ENCODE peak calls at places on chromosomes 11 and 22, in seven cellular contexts. One of them, this sample, is unnamed.

GRCh38 chr22:38700271-38700788 is 413 bp downstream of the JOSD1 start:
- DNase-seq in A172: no peak
- DNase-seq in midbrain: no peak
- DNase-seq in mucosa of gallbladder: peak; percentile 58
- DNase-seq in HFF-Myc: no peak
- DNase-seq in A673: no peak
- DNase-seq in GM13977: no peak
- DNase-seq in this sample: no peak

GRCh38 chr11:94129505-94130335 is 1.1 kb downstream of the PANX1 start:
- DNase-seq in A673: peak; percentile 38
- DNase-seq in A172: no peak
- DNase-seq in midbrain: peak; percentile 46
- DNase-seq in HFF-Myc: no peak
- DNase-seq in GM13977: no peak
- DNase-seq in mucosa of gallbladder: peak; percentile 18
- DNase-seq in this sample: peak; percentile 22

GRCh38 chr11:47243454-47243853 is 5.2 kb downstream of the ACP2 start:
- DNase-seq in HFF-Myc: no peak
- DNase-seq in mucosa of gallbladder: no peak
- DNase-seq in GM13977: no peak
- DNase-seq in A673: no peak
- DNase-seq in A172: no peak
- DNase-seq in midbrain: no peak
- DNase-seq in this sample: no peak

GRCh38 chr11:26227311-26227710 is 104.6 kb upstream of the ANO3 start:
- DNase-seq in midbrain: peak; percentile 29
- DNase-seq in A172: peak; percentile 5
- DNase-seq in A673: peak; percentile 62
- DNase-seq in GM13977: peak; percentile 36
- DNase-seq in mucosa of gallbladder: no peak
- DNase-seq in HFF-Myc: peak; percentile 62
- DNase-seq in this sample: peak; percentile 19

GRCh38 chr22:31621507-31622160 is 40.4 kb downstream of the PISD start:
- DNase-seq in HFF-Myc: no peak
- DNase-seq in GM13977: no peak
- DNase-seq in A673: no peak
- DNase-seq in midbrain: no peak
- DNase-seq in A172: no peak
- DNase-seq in mucosa of gallbladder: no peak
- DNase-seq in this sample: no peak

GRCh38 chr22:31350410-31350863 is 4.3 kb upstream of the PATZ1 start:
- DNase-seq in A673: peak; percentile 38
- DNase-seq in A172: peak; percentile 9
- DNase-seq in GM13977: no peak
- DNase-seq in mucosa of gallbladder: peak; percentile 48
- DNase-seq in midbrain: no peak
- DNase-seq in HFF-Myc: no peak
- DNase-seq in this sample: no peak

GRCh38 chr11:109939176-109939810 is 153.9 kb upstream of the ZC3H12C start:
- DNase-seq in mucosa of gallbladder: peak; percentile 32
- DNase-seq in A172: peak; percentile 70
- DNase-seq in HFF-Myc: peak; percentile 44
- DNase-seq in A673: peak; percentile 91
- DNase-seq in midbrain: peak; percentile 62
- DNase-seq in GM13977: no peak
- DNase-seq in this sample: peak; percentile 82

GRCh38 chr11:33867996-33868645 is 23.8 kb downstream of the LMO2 start:
- DNase-seq in HFF-Myc: no peak
- DNase-seq in midbrain: no peak
- DNase-seq in mucosa of gallbladder: no peak
- DNase-seq in A172: no peak
- DNase-seq in A673: peak; percentile 63
- DNase-seq in GM13977: no peak
- DNase-seq in this sample: peak; percentile 66

GRCh38 chr11:61683961-61684869 is 4.0 kb downstream of the DAGLA start:
- DNase-seq in A673: no peak
- DNase-seq in A172: peak; percentile 73
- DNase-seq in mucosa of gallbladder: no peak
- DNase-seq in GM13977: no peak
- DNase-seq in midbrain: no peak
- DNase-seq in HFF-Myc: no peak
- DNase-seq in this sample: peak; percentile 51

GRCh38 chr11:69293819-69294505 is at the start of gene MYEOV:
- DNase-seq in HFF-Myc: no peak
- DNase-seq in A172: peak; percentile 61
- DNase-seq in A673: peak; percentile 96
- DNase-seq in midbrain: no peak
- DNase-seq in GM13977: peak; percentile 76
- DNase-seq in mucosa of gallbladder: no peak
- DNase-seq in this sample: peak; percentile 92

GRCh38 chr11:45092901-45093760 is 53.3 kb upstream of the PRDM11 start:
- DNase-seq in mucosa of gallbladder: no peak
- DNase-seq in midbrain: no peak
- DNase-seq in HFF-Myc: no peak
- DNase-seq in GM13977: no peak
- DNase-seq in A172: peak; percentile 94
- DNase-seq in A673: no peak
- DNase-seq in this sample: no peak

GRCh38 chr11:62139526-62140301 is 15.9 kb downstream of the INCENP start:
- DNase-seq in mucosa of gallbladder: no peak
- DNase-seq in HFF-Myc: no peak
- DNase-seq in GM13977: no peak
- DNase-seq in midbrain: no peak
- DNase-seq in A172: no peak
- DNase-seq in A673: no peak
- DNase-seq in this sample: no peak

GRCh38 chr11:35115688-35116030 is 23.3 kb upstream of the CD44 start:
- DNase-seq in A172: no peak
- DNase-seq in GM13977: no peak
- DNase-seq in A673: no peak
- DNase-seq in midbrain: no peak
- DNase-seq in HFF-Myc: no peak
- DNase-seq in mucosa of gallbladder: no peak
- DNase-seq in this sample: no peak

GRCh38 chr11:118238947-118239346 is 13.2 kb downstream of the MPZL3 start:
- DNase-seq in mucosa of gallbladder: no peak
- DNase-seq in A172: no peak
- DNase-seq in A673: no peak
- DNase-seq in midbrain: no peak
- DNase-seq in HFF-Myc: no peak
- DNase-seq in GM13977: no peak
- DNase-seq in this sample: no peak

GRCh38 chr22:36027960-36028645 is 521 bp downstream of the RBFOX2 start:
- DNase-seq in A172: no peak
- DNase-seq in HFF-Myc: no peak
- DNase-seq in GM13977: peak; percentile 36
- DNase-seq in mucosa of gallbladder: no peak
- DNase-seq in A673: no peak
- DNase-seq in midbrain: peak; percentile 50
- DNase-seq in this sample: peak; percentile 22

GRCh38 chr11:75982309-75982708 is 167.3 kb downstream of the UVRAG start:
- DNase-seq in A673: no peak
- DNase-seq in A172: no peak
- DNase-seq in mucosa of gallbladder: no peak
- DNase-seq in midbrain: no peak
- DNase-seq in HFF-Myc: no peak
- DNase-seq in GM13977: no peak
- DNase-seq in this sample: no peak

GRCh38 chr11:115439385-115439784 is 64.8 kb downstream of the CADM1 start:
- DNase-seq in HFF-Myc: no peak
- DNase-seq in GM13977: peak; percentile 10
- DNase-seq in A172: no peak
- DNase-seq in mucosa of gallbladder: no peak
- DNase-seq in midbrain: no peak
- DNase-seq in A673: no peak
- DNase-seq in this sample: no peak

GRCh38 chr11:94196363-94196762 is 67.7 kb downstream of the PANX1 start:
- DNase-seq in GM13977: no peak
- DNase-seq in midbrain: no peak
- DNase-seq in HFF-Myc: no peak
- DNase-seq in A673: no peak
- DNase-seq in mucosa of gallbladder: peak; percentile 16
- DNase-seq in A172: no peak
- DNase-seq in this sample: no peak

GRCh38 chr11:15969701-15970329 is 386.5 kb downstream of the SOX6 start:
- DNase-seq in GM13977: peak; percentile 20
- DNase-seq in midbrain: no peak
- DNase-seq in HFF-Myc: peak; percentile 27
- DNase-seq in A673: no peak
- DNase-seq in A172: peak; percentile 7
- DNase-seq in mucosa of gallbladder: no peak
- DNase-seq in this sample: no peak

GRCh38 chr22:37196539-37197450 is 8.7 kb upstream of the C1QTNF6 start:
- DNase-seq in mucosa of gallbladder: peak; percentile 84
- DNase-seq in A172: peak; percentile 68
- DNase-seq in midbrain: peak; percentile 39
- DNase-seq in HFF-Myc: no peak
- DNase-seq in A673: peak; percentile 17
- DNase-seq in GM13977: no peak
- DNase-seq in this sample: no peak

GRCh38 chr11:70131606-70132190 is 53.6 kb downstream of the ANO1 start:
- DNase-seq in A673: no peak
- DNase-seq in GM13977: no peak
- DNase-seq in mucosa of gallbladder: no peak
- DNase-seq in A172: no peak
- DNase-seq in HFF-Myc: no peak
- DNase-seq in midbrain: no peak
- DNase-seq in this sample: no peak

GRCh38 chr11:127223633-127224032 is 223.1 kb upstream of the KIRREL3 start:
- DNase-seq in GM13977: no peak
- DNase-seq in A172: no peak
- DNase-seq in HFF-Myc: no peak
- DNase-seq in mucosa of gallbladder: no peak
- DNase-seq in midbrain: no peak
- DNase-seq in A673: no peak
- DNase-seq in this sample: no peak

GRCh38 chr11:33315822-33316221 is 58.6 kb downstream of the HIPK3 start:
- DNase-seq in A172: no peak
- DNase-seq in HFF-Myc: no peak
- DNase-seq in midbrain: no peak
- DNase-seq in GM13977: no peak
- DNase-seq in A673: no peak
- DNase-seq in mucosa of gallbladder: no peak
- DNase-seq in this sample: no peak

GRCh38 chr11:64809781-64810241 is 540 bp downstream of the MEN1 start:
- DNase-seq in GM13977: peak; percentile 62
- DNase-seq in HFF-Myc: no peak
- DNase-seq in A673: peak; percentile 29
- DNase-seq in mucosa of gallbladder: no peak
- DNase-seq in A172: no peak
- DNase-seq in midbrain: no peak
- DNase-seq in this sample: peak; percentile 62

GRCh38 chr22:19176175-19176630 is 2.3 kb downstream of the SLC25A1 start:
- DNase-seq in A673: no peak
- DNase-seq in A172: no peak
- DNase-seq in GM13977: no peak
- DNase-seq in midbrain: no peak
- DNase-seq in mucosa of gallbladder: no peak
- DNase-seq in HFF-Myc: no peak
- DNase-seq in this sample: no peak

GRCh38 chr11:95850137-95850536 is 59.8 kb downstream of the CEP57 start:
- DNase-seq in GM13977: no peak
- DNase-seq in A172: no peak
- DNase-seq in mucosa of gallbladder: no peak
- DNase-seq in HFF-Myc: no peak
- DNase-seq in midbrain: no peak
- DNase-seq in A673: no peak
- DNase-seq in this sample: no peak

GRCh38 chr11:35761887-35762286 is 99.3 kb downstream of the TRIM44 start:
- DNase-seq in mucosa of gallbladder: no peak
- DNase-seq in HFF-Myc: no peak
- DNase-seq in GM13977: no peak
- DNase-seq in midbrain: no peak
- DNase-seq in A172: no peak
- DNase-seq in A673: no peak
- DNase-seq in this sample: no peak

GRCh38 chr22:25405854-25406509 is 158.5 kb upstream of the GRK3 start:
- DNase-seq in mucosa of gallbladder: no peak
- DNase-seq in A172: no peak
- DNase-seq in A673: no peak
- DNase-seq in HFF-Myc: no peak
- DNase-seq in GM13977: peak; percentile 23
- DNase-seq in midbrain: no peak
- DNase-seq in this sample: no peak

GRCh38 chr11:19220903-19221682 is 19.3 kb upstream of the CSRP3 start:
- DNase-seq in GM13977: no peak
- DNase-seq in A172: no peak
- DNase-seq in A673: no peak
- DNase-seq in HFF-Myc: no peak
- DNase-seq in mucosa of gallbladder: peak; percentile 32
- DNase-seq in midbrain: peak; percentile 12
- DNase-seq in this sample: no peak

GRCh38 chr11:85752890-85753581 is 57.9 kb downstream of the SYTL2 start:
- DNase-seq in mucosa of gallbladder: peak; percentile 65
- DNase-seq in GM13977: no peak
- DNase-seq in midbrain: no peak
- DNase-seq in HFF-Myc: no peak
- DNase-seq in A172: no peak
- DNase-seq in A673: peak; percentile 23
- DNase-seq in this sample: no peak

GRCh38 chr22:25109878-25110595 is 89.6 kb upstream of the CRYBB3 start:
- DNase-seq in A172: no peak
- DNase-seq in GM13977: no peak
- DNase-seq in midbrain: no peak
- DNase-seq in HFF-Myc: no peak
- DNase-seq in mucosa of gallbladder: peak; percentile 33
- DNase-seq in A673: no peak
- DNase-seq in this sample: no peak

GRCh38 chr11:83801799-83802198 is 515.6 kb upstream of the CCDC90B start:
- DNase-seq in GM13977: no peak
- DNase-seq in midbrain: no peak
- DNase-seq in A172: no peak
- DNase-seq in HFF-Myc: no peak
- DNase-seq in mucosa of gallbladder: no peak
- DNase-seq in A673: peak; percentile 42
- DNase-seq in this sample: no peak

GRCh38 chr22:40247976-40248375 is 70.3 kb downstream of the TNRC6B start:
- DNase-seq in HFF-Myc: no peak
- DNase-seq in mucosa of gallbladder: no peak
- DNase-seq in A172: no peak
- DNase-seq in A673: no peak
- DNase-seq in GM13977: no peak
- DNase-seq in midbrain: no peak
- DNase-seq in this sample: no peak

GRCh38 chr22:45344339-45344738 is 34.6 kb downstream of the FAM118A start:
- DNase-seq in GM13977: peak; percentile 13
- DNase-seq in HFF-Myc: no peak
- DNase-seq in mucosa of gallbladder: no peak
- DNase-seq in midbrain: peak; percentile 11
- DNase-seq in A673: no peak
- DNase-seq in A172: no peak
- DNase-seq in this sample: no peak

This sample was measured in SW480.